ENCODE peak calls at places on chromosomes 16 and 17, in four cellular contexts. P, M, U and Z are unnamed samples.

GRCh38 chr16:65283238-65283651 is 161.4 kb upstream of the CDH11 start:
- DNase-seq in M (no peak), U (no peak), P (no peak), Z (no peak)

GRCh38 chr16:30112197-30113030 is 923 bp downstream of the GDPD3 start:
- DNase-seq in P (peak; percentile 46), U (peak; percentile 80), M (peak; percentile 61), Z (peak; percentile 86)

GRCh38 chr16:81457326-81458133 is 12.9 kb downstream of the CMIP start:
- DNase-seq in M (no peak), P (no peak), U (no peak), Z (no peak)

GRCh38 chr17:47692895-47693666 is 880 bp upstream of the TBKBP1 start:
- DNase-seq in U (no peak), M (no peak), P (no peak), Z (no peak)

GRCh38 chr16:70611785-70612303 is 34.5 kb upstream of the IL34 start:
- DNase-seq in M (no peak), U (no peak), P (no peak), Z (no peak)

GRCh38 chr17:50146927-50147640 is 3.4 kb downstream of the PPP1R9B start:
- DNase-seq in U (peak; percentile 66), M (no peak), P (no peak), Z (peak; percentile 69)

GRCh38 chr17:17971431-17972125 is 622 bp downstream of the TOM1L2 start:
- DNase-seq in M (no peak), P (peak; percentile 26), U (peak; percentile 83), Z (no peak)

GRCh38 chr17:41910701-41911391 is 7.9 kb downstream of the ACLY start:
- DNase-seq in P (no peak), M (no peak), U (no peak), Z (no peak)

GRCh38 chr17:77483128-77483598 is 342.4 kb downstream of the SEC14L1 start:
- DNase-seq in U (no peak), M (no peak), P (no peak), Z (peak; percentile 50)

GRCh38 chr16:56862776-56863175 is 2.2 kb upstream of the SLC12A3 start:
- DNase-seq in U (no peak), P (no peak), M (no peak), Z (peak; percentile 35)

GRCh38 chr16:64130140-64130539 is 991.7 kb downstream of the CDH11 start:
- DNase-seq in P (no peak), U (no peak), M (no peak), Z (no peak)

GRCh38 chr17:7439462-7440112 is at the start of gene FGF11:
- DNase-seq in M (no peak), P (no peak), U (no peak), Z (no peak)

GRCh38 chr16:81821422-81822128 is 42.5 kb downstream of the PLCG2 start:
- DNase-seq in M (no peak), P (no peak), U (no peak), Z (no peak)

GRCh38 chr17:29674270-29674669 is 51.6 kb upstream of the CORO6 start:
- DNase-seq in U (no peak), M (no peak), P (no peak), Z (no peak)

GRCh38 chr17:969767-970387 is 9.7 kb downstream of the NXN start:
- DNase-seq in U (no peak), M (no peak), P (no peak), Z (no peak)

GRCh38 chr17:71959129-71959528 is 161.7 kb upstream of the SOX9 start:
- DNase-seq in M (no peak), P (peak; percentile 12), U (no peak), Z (no peak)